ENCODE peak calls at places on chromosomes 7 and 10, in ten cellular contexts. L is Karpas-422, U is GM23248, A is H9, C is astrocyte, H is mammary epithelial cell, O is HepG2, F is fibroblast of lung, G is neural progenitor cell, N is mesendoderm. P is an unnamed sample.

GRCh38 chr10:36704124-36704523 is 421.3 kb upstream of the ANKRD30A start:
- DNase-seq in H (no peak), G (no peak), C (no peak), N (no peak), O (no peak), U (no peak), A (no peak), F (no peak), L (no peak), P (no peak)

GRCh38 chr10:35307297-35307696 is 29.0 kb upstream of the CCNY start:
- DNase-seq in N (no peak), L (no peak), U (peak; percentile 68), F (no peak), H (peak; percentile 84), A (no peak), O (no peak), C (peak; percentile 61), G (no peak), P (no peak)

GRCh38 chr7:150368098-150368883 is at the start of gene REPIN1:
- DNase-seq in U (peak; percentile 85), L (peak; percentile 92), F (peak; percentile 87), A (peak; percentile 87), G (peak; percentile 95), O (peak; percentile 86), N (peak; percentile 95), C (peak; percentile 65), H (no peak), P (peak; percentile 97)

GRCh38 chr7:133504825-133505224 is 251.9 kb downstream of the EXOC4 start:
- DNase-seq in H (no peak), C (peak; percentile 62), U (no peak), G (no peak), O (no peak), F (peak; percentile 25), A (no peak), N (no peak), L (no peak), P (no peak)

GRCh38 chr10:3935933-3936359 is 150.9 kb upstream of the KLF6 start:
- DNase-seq in C (peak; percentile 17), H (no peak), A (no peak), G (no peak), F (peak; percentile 56), N (no peak), U (peak; percentile 39), L (no peak), O (no peak), P (no peak)

GRCh38 chr7:47422631-47423030 is 159.3 kb downstream of the TNS3 start:
- DNase-seq in F (peak; percentile 85), A (no peak), U (no peak), O (no peak), N (no peak), L (no peak), G (no peak), H (no peak), C (peak; percentile 36), P (no peak)

GRCh38 chr7:94280836-94281235 is 113.9 kb upstream of the COL1A2 start:
- DNase-seq in O (no peak), U (no peak), G (no peak), H (no peak), C (no peak), N (no peak), A (no peak), F (no peak), L (no peak), P (no peak)

GRCh38 chr10:70162157-70162891 is 8.0 kb downstream of the SAR1A start:
- DNase-seq in O (no peak), H (no peak), A (no peak), G (no peak), L (no peak), F (peak; percentile 15), U (peak; percentile 24), C (no peak), N (no peak), P (no peak)

GRCh38 chr10:132921086-132921485 is 21.3 kb downstream of the CFAP46 start:
- DNase-seq in H (no peak), G (no peak), U (no peak), N (no peak), O (no peak), A (no peak), C (no peak), F (no peak), L (no peak), P (no peak)

GRCh38 chr7:80856769-80857168 is 62.1 kb downstream of the SEMA3C start:
- DNase-seq in O (no peak), L (no peak), G (no peak), C (no peak), N (no peak), F (no peak), U (no peak), H (no peak), A (no peak), P (no peak)

GRCh38 chr7:112481337-112481736 is 546 bp downstream of the LSMEM1 start:
- DNase-seq in U (no peak), G (no peak), N (no peak), O (no peak), F (no peak), A (no peak), L (no peak), C (peak; percentile 5), H (no peak), P (no peak)

GRCh38 chr10:78116451-78116850 is 82.8 kb downstream of the RPS24 start:
- DNase-seq in F (no peak), O (no peak), C (no peak), H (no peak), A (no peak), N (no peak), G (no peak), L (no peak), U (no peak), P (no peak)

DNA sequence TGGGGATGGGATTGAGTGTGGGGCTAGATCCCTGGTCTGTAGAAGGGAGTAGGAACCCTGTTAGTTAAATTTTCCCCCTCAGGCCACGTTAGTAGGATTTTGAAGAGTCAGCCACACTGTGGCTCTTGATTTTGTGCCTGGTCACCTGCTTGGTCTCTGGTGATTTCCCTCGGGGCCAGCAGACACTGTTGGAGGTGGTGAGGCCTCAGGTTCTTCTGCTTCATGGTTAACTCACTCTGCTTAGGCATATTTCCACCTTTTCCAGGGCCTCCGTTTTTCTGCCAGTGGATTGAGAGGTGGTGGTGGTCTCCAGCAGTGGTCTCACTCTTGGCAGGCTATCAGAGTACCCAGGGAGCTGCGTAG is 4.1 kb downstream of the TSPAN14 start:
- DNase-seq in H (no peak), G (no peak), C (no peak), O (no peak), N (no peak), A (no peak), U (no peak), F (no peak), L (no peak), P (no peak)
- H3K9ac ChIP-seq in H (no peak overlapping the region), G (no peak overlapping the region), C (peak overlapping the region; percentile 43), O (no peak overlapping the region), N (peak overlapping the region; percentile 6), A (no peak overlapping the region), U (peak overlapping the region; percentile 58), F (no peak overlapping the region), L (no peak overlapping the region), P (peak overlapping the region; percentile 3)

GRCh38 chr7:73685311-73685710 is 1.9 kb downstream of the BUD23 start:
- DNase-seq in G (no peak), O (no peak), A (no peak), H (no peak), U (no peak), F (no peak), C (no peak), N (no peak), L (no peak), P (no peak)
- H3K79me2 ChIP-seq in G (peaks cover 62% of the 10 kb centered on the region), O (peaks cover 47% of the 10 kb centered on the region), A (peaks cover 23% of the 10 kb centered on the region), H (peaks cover 77% of the 10 kb centered on the region), U (peaks cover 70% of the 10 kb centered on the region), F (peaks cover 38% of the 10 kb centered on the region), C (peaks cover 88% of the 10 kb centered on the region), N (peaks cover 46% of the 10 kb centered on the region), L (peaks cover 73% of the 10 kb centered on the region), P (peaks cover 83% of the 10 kb centered on the region)

GRCh38 chr10:125783408-125783807 is 7.8 kb upstream of the MMP21 start:
- DNase-seq in H (no peak), L (no peak), C (no peak), N (no peak), O (no peak), F (no peak), U (no peak), G (no peak), A (no peak), P (no peak)

GRCh38 chr10:125783957-125784356 is 8.3 kb upstream of the MMP21 start:
- DNase-seq in U (no peak), L (no peak), F (peak; percentile 44), H (no peak), N (no peak), G (no peak), C (no peak), O (no peak), A (no peak), P (no peak)

GRCh38 chr10:125785831-125786230 is 10.2 kb upstream of the MMP21 start:
- DNase-seq in L (no peak), A (no peak), U (no peak), H (no peak), C (no peak), O (no peak), F (no peak), G (no peak), N (no peak), P (no peak)

GRCh38 chr10:125788156-125789034 is 12.8 kb upstream of the MMP21 start:
- DNase-seq in C (no peak), H (no peak), O (no peak), L (no peak), G (no peak), U (no peak), N (no peak), A (no peak), F (no peak), P (no peak)

GRCh38 chr10:125786547-125786946 is 10.9 kb upstream of the MMP21 start:
- DNase-seq in G (no peak), F (no peak), C (no peak), L (no peak), H (no peak), U (no peak), N (no peak), O (no peak), A (no peak), P (no peak)
- H3K4me2 ChIP-seq in G (no peak overlapping the region), F (no peak overlapping the region), C (no peak overlapping the region), L (no peak overlapping the region), H (no peak overlapping the region), U (no peak overlapping the region), N (no peak overlapping the region), O (no peak overlapping the region), A (no peak overlapping the region), P (no peak overlapping the region)

GRCh38 chr7:129187681-129188371 is 607 bp upstream of the SMO start:
- DNase-seq in U (no peak), H (no peak), A (no peak), L (no peak), G (no peak), O (no peak), F (no peak), N (no peak), C (no peak), P (no peak)
- H3K9ac ChIP-seq in U (no peak overlapping the region), H (no peak overlapping the region), A (peak overlapping the region; percentile 31), L (no peak overlapping the region), G (peak overlapping the region; percentile 97), O (peak overlapping the region; percentile 78), F (no peak overlapping the region), N (peak overlapping the region; percentile 95), C (peak overlapping the region; percentile 77), P (peak overlapping the region; percentile 73)

GRCh38 chr10:121580276-121581116 is 17.7 kb downstream of the FGFR2 start:
- DNase-seq in H (peak; percentile 29), O (no peak), N (peak; percentile 89), F (no peak), L (peak; percentile 56), U (no peak), A (peak; percentile 93), G (peak; percentile 51), C (no peak), P (no peak)
- H3K79me2 ChIP-seq in H (peaks cover 72% of the 10 kb centered on the region), O (no peaks in the 10 kb centered on the region), N (peaks cover 14% of the 10 kb centered on the region), F (no peaks in the 10 kb centered on the region), L (no peaks in the 10 kb centered on the region), U (no peaks in the 10 kb centered on the region), A (peaks cover 40% of the 10 kb centered on the region), G (peaks cover 95% of the 10 kb centered on the region), C (no peaks in the 10 kb centered on the region), P (no peaks in the 10 kb centered on the region)

GRCh38 chr10:22427890-22428571 is 82.7 kb downstream of the SPAG6 start:
- DNase-seq in F (peak; percentile 97), A (no peak), C (peak; percentile 93), N (no peak), U (peak; percentile 91), H (peak; percentile 90), O (no peak), G (no peak), L (no peak), P (no peak)
- H3K4me2 ChIP-seq in F (peak overlapping the region; percentile 62), A (no peak overlapping the region), C (peak overlapping the region; percentile 55), N (no peak overlapping the region), U (peak overlapping the region; percentile 77), H (peak overlapping the region; percentile 71), O (no peak overlapping the region), G (peak overlapping the region; percentile 49), L (no peak overlapping the region), P (no peak overlapping the region)